ENCODE peak calls at places on chromosomes 3 and 15, in seven cellular contexts. S, L, I, B, H, T and U are unnamed samples.

GRCh38 chr15:84816694-84817460 is at the start of gene ALPK3:
- DNase-seq in S (no peak), L (peak; percentile 88), I (no peak), B (no peak), H (no peak), T (no peak), U (no peak)

GRCh38 chr3:148036331-148036881 is 627.2 kb downstream of the ZIC1 start:
- DNase-seq in S (peak; percentile 84), L (no peak), I (peak; percentile 48), B (no peak), H (peak; percentile 9), T (no peak), U (no peak)

GRCh38 chr3:111303760-111304159 is 232.1 kb downstream of the NECTIN3 start:
- DNase-seq in S (peak; percentile 10), L (no peak), I (peak; percentile 60), B (no peak), H (no peak), T (no peak), U (no peak)

GRCh38 chr3:134699721-134700120 is 48.9 kb upstream of the KY start:
- DNase-seq in S (no peak), L (no peak), I (no peak), B (no peak), H (no peak), T (no peak), U (no peak)

GRCh38 chr15:100831466-100831865 is 48.2 kb upstream of the ALDH1A3 start:
- DNase-seq in S (no peak), L (peak; percentile 42), I (no peak), B (no peak), H (no peak), T (no peak), U (no peak)

GRCh38 chr3:73100734-73101550 is 39.5 kb downstream of the EBLN2 start:
- DNase-seq in S (peak; percentile 85), L (peak; percentile 94), I (peak; percentile 76), B (peak; percentile 90), H (peak; percentile 79), T (peak; percentile 57), U (no peak)

GRCh38 chr3:113212155-113212844 is 943 bp downstream of the BOC start:
- DNase-seq in S (peak; percentile 30), L (peak; percentile 67), I (peak; percentile 46), B (no peak), H (no peak), T (no peak), U (no peak)

GRCh38 chr3:182092662-182093262 is 381.0 kb downstream of the SOX2 start:
- DNase-seq in S (no peak), L (no peak), I (no peak), B (no peak), H (peak; percentile 1), T (no peak), U (peak; percentile 2)

GRCh38 chr15:95024388-95024787 is 793.0 kb downstream of the MCTP2 start:
- DNase-seq in S (peak; percentile 62), L (peak; percentile 63), I (peak; percentile 57), B (no peak), H (peak; percentile 35), T (no peak), U (no peak)

GRCh38 chr3:4232798-4233197 is 70.4 kb upstream of the SETMAR start:
- DNase-seq in S (no peak), L (no peak), I (no peak), B (no peak), H (no peak), T (no peak), U (no peak)

GRCh38 chr3:72303926-72304325 is 519.0 kb upstream of the PROK2 start:
- DNase-seq in S (peak; percentile 67), L (peak; percentile 27), I (no peak), B (no peak), H (no peak), T (no peak), U (no peak)

GRCh38 chr15:74294010-74294409 is 57.9 kb downstream of the CCDC33 start:
- DNase-seq in S (no peak), L (no peak), I (no peak), B (no peak), H (no peak), T (no peak), U (no peak)

GRCh38 chr3:45779746-45780735 is 16.3 kb downstream of the SLC6A20 start:
- DNase-seq in S (no peak), L (no peak), I (no peak), B (no peak), H (no peak), T (no peak), U (no peak)

GRCh38 chr3:3629911-3630310 is 169.3 kb upstream of the LRRN1 start:
- DNase-seq in S (peak; percentile 6), L (no peak), I (no peak), B (no peak), H (no peak), T (no peak), U (no peak)

GRCh38 chr3:112814256-112814655 is 32.4 kb downstream of the CD200R1L start:
- DNase-seq in S (peak; percentile 91), L (peak; percentile 46), I (peak; percentile 84), B (no peak), H (peak; percentile 85), T (no peak), U (no peak)

GRCh38 chr3:141659821-141660597 is 78.1 kb upstream of the RNF7 start:
- DNase-seq in S (no peak), L (peak; percentile 91), I (no peak), B (peak; percentile 14), H (no peak), T (no peak), U (no peak)

GRCh38 chr15:35912196-35912595 is 366.2 kb upstream of the DPH6 start:
- DNase-seq in S (peak; percentile 53), L (no peak), I (peak; percentile 38), B (no peak), H (peak; percentile 9), T (no peak), U (no peak)

GRCh38 chr15:58903232-58903631 is 30.2 kb downstream of the SLTM start:
- DNase-seq in S (peak; percentile 27), L (no peak), I (peak; percentile 83), B (no peak), H (no peak), T (no peak), U (no peak)

GRCh38 chr3:109532257-109533216 is 195.2 kb upstream of the DPPA4 start:
- DNase-seq in S (peak; percentile 93), L (peak; percentile 90), I (peak; percentile 42), B (peak; percentile 67), H (peak; percentile 65), T (peak; percentile 15), U (no peak)

GRCh38 chr3:65951836-65952505 is 86.7 kb downstream of the MAGI1 start:
- DNase-seq in S (no peak), L (no peak), I (peak; percentile 55), B (no peak), H (no peak), T (no peak), U (no peak)

GRCh38 chr15:63466378-63467192 is 37.8 kb upstream of the USP3 start:
- DNase-seq in S (peak; percentile 79), L (peak; percentile 78), I (peak; percentile 77), B (peak; percentile 71), H (peak; percentile 81), T (peak; percentile 37), U (peak; percentile 63)